ENCODE peak calls at places on chromosomes 3 and 15, in seven cellular contexts. M is PC-3, R is posterior vena cava, J is Right ventricle myocardium superior, G is NCI-H345, K is amniotic epithelial cell, V is lung. F is an unnamed sample.

GRCh38 chr15:75104804-75105557 is 81.6 kb downstream of the PPCDC start:
- DNase-seq in M (peak), R (no peak), J (no peak), G (peak), K (peak), V (peak), F (no peak)

GRCh38 chr15:57732526-57733331 is 26.2 kb downstream of the POLR2M start:
- DNase-seq in M (peak), R (no peak), J (no peak), G (peak), K (peak), V (peak), F (no peak)

GRCh38 chr3:49813497-49814174 is at the start of gene UBA7:
- DNase-seq in M (peak), R (no peak), J (peak), G (no peak), K (peak), V (peak), F (peak)

GRCh38 chr15:51793521-51793920 is 35.9 kb upstream of the TMOD3 start:
- DNase-seq in M (peak), R (no peak), J (peak), G (no peak), K (no peak), V (peak), F (peak)

GRCh38 chr3:187736418-187736871 is 8.8 kb downstream of the BCL6 start:
- DNase-seq in M (peak), R (no peak), J (no peak), G (no peak), K (peak), V (no peak), F (no peak)

GRCh38 chr3:67907735-67908134 is 253.3 kb upstream of the SUCLG2 start:
- DNase-seq in M (no peak), R (no peak), J (no peak), G (no peak), K (no peak), V (no peak), F (no peak)

GRCh38 chr3:4977001-4977888 is 2.0 kb upstream of the BHLHE40 start:
- DNase-seq in M (peak), R (peak), J (peak), G (no peak), K (peak), V (peak), F (peak)

GRCh38 chr15:100340721-100341661 is 784 bp downstream of the ADAMTS17 start:
- DNase-seq in M (no peak), R (no peak), J (no peak), G (peak), K (no peak), V (no peak), F (no peak)

GRCh38 chr3:23806322-23807160 is 786 bp downstream of the UBE2E1 start:
- DNase-seq in M (no peak), R (peak), J (peak), G (peak), K (peak), V (peak), F (peak)

GRCh38 chr3:48347500-48347899 is 14.0 kb upstream of the SPINK8 start:
- DNase-seq in M (no peak), R (no peak), J (no peak), G (no peak), K (no peak), V (no peak), F (no peak)

GRCh38 chr15:33584797-33585196 is 274.0 kb downstream of the RYR3 start:
- DNase-seq in M (peak), R (no peak), J (no peak), G (no peak), K (no peak), V (no peak), F (peak)

GRCh38 chr3:144843099-144843498 is 871.5 kb downstream of the DIPK2A start:
- DNase-seq in M (no peak), R (no peak), J (no peak), G (no peak), K (no peak), V (no peak), F (no peak)

GRCh38 chr15:93047621-93048425 is 41.2 kb downstream of the RGMA start:
- DNase-seq in M (no peak), R (no peak), J (peak), G (no peak), K (no peak), V (no peak), F (no peak)

GRCh38 chr3:112519424-112520001 is 20.2 kb upstream of the BTLA start:
- DNase-seq in M (peak), R (no peak), J (no peak), G (peak), K (peak), V (peak), F (no peak)

GRCh38 chr15:42490246-42490742 is 647 bp downstream of the ZNF106 start:
- DNase-seq in M (no peak), R (no peak), J (no peak), G (no peak), K (no peak), V (peak), F (no peak)

GRCh38 chr3:117036259-117036799 is 326.8 kb downstream of the TUSC7 start:
- DNase-seq in M (no peak), R (no peak), J (no peak), G (no peak), K (peak), V (peak), F (no peak)

GRCh38 chr3:38522002-38522401 is 25.9 kb downstream of the EXOG start:
- DNase-seq in M (no peak), R (no peak), J (no peak), G (no peak), K (no peak), V (no peak), F (no peak)

GRCh38 chr3:33779751-33780150 is 18.7 kb upstream of the PDCD6IP start:
- DNase-seq in M (no peak), R (no peak), J (no peak), G (no peak), K (no peak), V (no peak), F (no peak)

GRCh38 chr15:75024102-75024636 is 779 bp downstream of the PPCDC start:
- DNase-seq in M (peak), R (no peak), J (no peak), G (no peak), K (peak), V (no peak), F (no peak)

GRCh38 chr15:93894438-93894837 is 336.9 kb upstream of the MCTP2 start:
- DNase-seq in M (no peak), R (no peak), J (no peak), G (peak), K (no peak), V (no peak), F (no peak)

GRCh38 chr3:122942241-122942640 is 85.3 kb downstream of the SEMA5B start:
- DNase-seq in M (peak), R (peak), J (no peak), G (no peak), K (no peak), V (no peak), F (no peak)

GRCh38 chr15:101635944-101636727 is 16.0 kb downstream of the TM2D3 start:
- DNase-seq in M (no peak), R (no peak), J (no peak), G (no peak), K (peak), V (no peak), F (no peak)

GRCh38 chr3:24270204-24270671 is 224.4 kb downstream of the THRB start:
- DNase-seq in M (no peak), R (no peak), J (no peak), G (no peak), K (no peak), V (no peak), F (no peak)

GRCh38 chr3:137845161-137845560 is 81.0 kb downstream of the SOX14 start:
- DNase-seq in M (no peak), R (no peak), J (no peak), G (no peak), K (no peak), V (no peak), F (no peak)

GRCh38 chr3:8845641-8846040 is 76.2 kb upstream of the OXTR start:
- DNase-seq in M (peak), R (no peak), J (no peak), G (no peak), K (no peak), V (no peak), F (no peak)

GRCh38 chr3:141462176-141462859 is 24.5 kb upstream of the RASA2 start:
- DNase-seq in M (no peak), R (no peak), J (no peak), G (peak), K (no peak), V (no peak), F (no peak)

GRCh38 chr15:66224946-66225345 is 28.6 kb downstream of the MEGF11 start:
- DNase-seq in M (no peak), R (peak), J (peak), G (peak), K (no peak), V (no peak), F (no peak)

GRCh38 chr15:39426552-39427532 is 154.0 kb upstream of the THBS1 start:
- DNase-seq in M (no peak), R (peak), J (peak), G (peak), K (peak), V (peak), F (peak)

GRCh38 chr3:14124223-14124614 is 451 bp downstream of the CHCHD4 start:
- DNase-seq in M (peak), R (peak), J (peak), G (peak), K (peak), V (peak), F (peak)

GRCh38 chr3:194212021-194212868 is 76.3 kb downstream of the HES1 start:
- DNase-seq in M (no peak), R (no peak), J (no peak), G (no peak), K (peak), V (no peak), F (no peak)

F was measured in heart right ventricle.